ENCODE peak calls at places on chromosomes 12 and 14, in seven cellular contexts. One of them, this sample, is unnamed.

GRCh38 chr12:28936221-28936620 is 212.9 kb upstream of the FAR2 start:
- DNase-seq in fibroblast of mammary gland: no peak
- DNase-seq in body of pancreas: no peak
- DNase-seq in lower leg skin: no peak
- DNase-seq in astrocyte of the cerebellum: no peak
- DNase-seq in cardiac muscle cell: no peak
- DNase-seq in tibial artery: no peak
- DNase-seq in this sample: no peak

GRCh38 chr12:3281588-3282150 is 204.5 kb downstream of the TSPAN9 start:
- DNase-seq in fibroblast of mammary gland: no peak
- DNase-seq in body of pancreas: no peak
- DNase-seq in lower leg skin: no peak
- DNase-seq in astrocyte of the cerebellum: no peak
- DNase-seq in cardiac muscle cell: peak
- DNase-seq in tibial artery: no peak
- DNase-seq in this sample: no peak

GRCh38 chr12:52075409-52075724 is 4.1 kb upstream of the SMIM41 start:
- DNase-seq in fibroblast of mammary gland: no peak
- DNase-seq in body of pancreas: no peak
- DNase-seq in lower leg skin: no peak
- DNase-seq in astrocyte of the cerebellum: no peak
- DNase-seq in cardiac muscle cell: no peak
- DNase-seq in tibial artery: no peak
- DNase-seq in this sample: no peak

GRCh38 chr14:100429537-100429936 is 106.4 kb downstream of the SLC25A47 start:
- DNase-seq in fibroblast of mammary gland: no peak
- DNase-seq in body of pancreas: peak
- DNase-seq in lower leg skin: no peak
- DNase-seq in astrocyte of the cerebellum: no peak
- DNase-seq in cardiac muscle cell: no peak
- DNase-seq in tibial artery: no peak
- DNase-seq in this sample: no peak

GRCh38 chr12:57803317-57803893 is 15.1 kb downstream of the AVIL start:
- DNase-seq in fibroblast of mammary gland: peak
- DNase-seq in body of pancreas: peak
- DNase-seq in lower leg skin: no peak
- DNase-seq in astrocyte of the cerebellum: peak
- DNase-seq in cardiac muscle cell: peak
- DNase-seq in tibial artery: no peak
- DNase-seq in this sample: no peak

GRCh38 chr12:62767946-62768345 is 167.0 kb downstream of the PPM1H start:
- DNase-seq in fibroblast of mammary gland: no peak
- DNase-seq in body of pancreas: no peak
- DNase-seq in lower leg skin: no peak
- DNase-seq in astrocyte of the cerebellum: no peak
- DNase-seq in cardiac muscle cell: no peak
- DNase-seq in tibial artery: no peak
- DNase-seq in this sample: no peak

GRCh38 chr12:7995266-7995963 is 37.1 kb upstream of the FOXJ2 start:
- DNase-seq in fibroblast of mammary gland: peak
- DNase-seq in body of pancreas: peak
- DNase-seq in lower leg skin: peak
- DNase-seq in astrocyte of the cerebellum: peak
- DNase-seq in cardiac muscle cell: peak
- DNase-seq in tibial artery: peak
- DNase-seq in this sample: peak

GRCh38 chr12:130576286-130576933 is 139.7 kb downstream of the RIMBP2 start:
- DNase-seq in fibroblast of mammary gland: no peak
- DNase-seq in body of pancreas: no peak
- DNase-seq in lower leg skin: no peak
- DNase-seq in astrocyte of the cerebellum: no peak
- DNase-seq in cardiac muscle cell: no peak
- DNase-seq in tibial artery: no peak
- DNase-seq in this sample: no peak

GRCh38 chr12:11893998-11894397 is 176.7 kb upstream of the BCL2L14 start:
- DNase-seq in fibroblast of mammary gland: no peak
- DNase-seq in body of pancreas: no peak
- DNase-seq in lower leg skin: no peak
- DNase-seq in astrocyte of the cerebellum: no peak
- DNase-seq in cardiac muscle cell: no peak
- DNase-seq in tibial artery: no peak
- DNase-seq in this sample: no peak

GRCh38 chr12:31005944-31006361 is 67.7 kb upstream of the DDX11 start:
- DNase-seq in fibroblast of mammary gland: peak
- DNase-seq in body of pancreas: no peak
- DNase-seq in lower leg skin: no peak
- DNase-seq in astrocyte of the cerebellum: no peak
- DNase-seq in cardiac muscle cell: peak
- DNase-seq in tibial artery: no peak
- DNase-seq in this sample: no peak

GRCh38 chr14:78763746-78764145 is 593.6 kb downstream of the NRXN3 start:
- DNase-seq in fibroblast of mammary gland: no peak
- DNase-seq in body of pancreas: no peak
- DNase-seq in lower leg skin: no peak
- DNase-seq in astrocyte of the cerebellum: no peak
- DNase-seq in cardiac muscle cell: no peak
- DNase-seq in tibial artery: no peak
- DNase-seq in this sample: no peak

GRCh38 chr12:31797230-31797872 is 68.5 kb upstream of the AMN1 start:
- DNase-seq in fibroblast of mammary gland: no peak
- DNase-seq in body of pancreas: no peak
- DNase-seq in lower leg skin: no peak
- DNase-seq in astrocyte of the cerebellum: no peak
- DNase-seq in cardiac muscle cell: no peak
- DNase-seq in tibial artery: no peak
- DNase-seq in this sample: no peak

GRCh38 chr12:62737615-62738014 is 197.3 kb downstream of the PPM1H start:
- DNase-seq in fibroblast of mammary gland: no peak
- DNase-seq in body of pancreas: no peak
- DNase-seq in lower leg skin: no peak
- DNase-seq in astrocyte of the cerebellum: no peak
- DNase-seq in cardiac muscle cell: no peak
- DNase-seq in tibial artery: no peak
- DNase-seq in this sample: no peak

GRCh38 chr12:56488041-56488955 is at the start of gene GLS2:
- DNase-seq in fibroblast of mammary gland: peak
- DNase-seq in body of pancreas: peak
- DNase-seq in lower leg skin: peak
- DNase-seq in astrocyte of the cerebellum: peak
- DNase-seq in cardiac muscle cell: peak
- DNase-seq in tibial artery: peak
- DNase-seq in this sample: no peak
- H3K4me3 ChIP-seq in fibroblast of mammary gland: peak
- H3K4me3 ChIP-seq in body of pancreas: peak
- H3K4me3 ChIP-seq in lower leg skin: peak
- H3K4me3 ChIP-seq in astrocyte of the cerebellum: peak
- H3K4me3 ChIP-seq in cardiac muscle cell: peak
- H3K4me3 ChIP-seq in tibial artery: peak
- H3K4me3 ChIP-seq in this sample: no peak

GRCh38 chr12:645563-646071 is 17.6 kb downstream of the NINJ2 start:
- DNase-seq in fibroblast of mammary gland: peak
- DNase-seq in body of pancreas: peak
- DNase-seq in lower leg skin: peak
- DNase-seq in astrocyte of the cerebellum: no peak
- DNase-seq in cardiac muscle cell: peak
- DNase-seq in tibial artery: peak
- DNase-seq in this sample: no peak

GRCh38 chr12:644293-644639 is 19.0 kb downstream of the NINJ2 start:
- DNase-seq in fibroblast of mammary gland: no peak
- DNase-seq in body of pancreas: no peak
- DNase-seq in lower leg skin: no peak
- DNase-seq in astrocyte of the cerebellum: no peak
- DNase-seq in cardiac muscle cell: no peak
- DNase-seq in tibial artery: no peak
- DNase-seq in this sample: no peak

GRCh38 chr12:644818-645552 is 18.3 kb downstream of the NINJ2 start:
- DNase-seq in fibroblast of mammary gland: peak
- DNase-seq in body of pancreas: no peak
- DNase-seq in lower leg skin: no peak
- DNase-seq in astrocyte of the cerebellum: peak
- DNase-seq in cardiac muscle cell: peak
- DNase-seq in tibial artery: no peak
- DNase-seq in this sample: no peak

GRCh38 chr12:642633-643477 is 20.4 kb downstream of the NINJ2 start:
- DNase-seq in fibroblast of mammary gland: peak
- DNase-seq in body of pancreas: peak
- DNase-seq in lower leg skin: peak
- DNase-seq in astrocyte of the cerebellum: no peak
- DNase-seq in cardiac muscle cell: peak
- DNase-seq in tibial artery: peak
- DNase-seq in this sample: peak

DNA sequence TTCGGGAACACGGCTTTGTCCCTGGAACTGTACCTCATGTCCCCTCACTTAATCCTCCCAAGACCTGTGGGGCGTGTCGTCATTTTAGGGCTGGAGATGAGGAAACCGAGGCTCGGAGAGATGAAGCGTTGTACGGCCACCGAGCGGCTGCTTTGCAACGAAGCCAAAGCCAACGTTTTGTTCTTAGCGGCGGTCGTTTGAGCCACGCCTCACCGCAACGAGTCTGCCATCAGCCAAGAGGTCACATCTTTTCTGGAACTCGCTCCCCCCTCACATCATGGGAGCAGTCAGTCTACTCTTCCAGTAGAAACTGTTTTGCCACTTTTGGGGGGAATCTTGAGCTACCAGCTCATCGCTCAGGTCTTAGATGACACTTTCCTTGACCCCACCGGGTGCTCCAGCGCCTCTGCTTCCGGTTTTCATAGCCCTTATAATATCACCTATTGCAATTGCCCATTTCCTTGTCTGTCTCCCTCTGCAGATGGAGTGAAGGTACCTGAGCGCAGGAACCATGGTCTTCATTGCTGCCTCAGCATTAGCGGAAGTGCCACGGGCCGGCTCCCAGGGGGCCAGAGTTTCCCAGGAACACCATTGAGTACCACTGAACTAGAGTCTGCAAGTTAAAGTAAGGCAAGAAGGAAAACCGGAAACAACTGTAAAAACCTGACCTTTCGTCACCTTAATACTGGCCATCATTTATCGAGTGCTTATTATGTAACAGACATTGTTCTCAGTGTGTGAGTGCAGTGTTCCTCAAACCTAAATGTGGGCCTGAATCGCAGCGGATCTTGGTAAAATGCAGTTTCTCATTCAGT is 19.6 kb downstream of the NINJ2 start:
- DNase-seq in fibroblast of mammary gland: peak
- DNase-seq in body of pancreas: no peak
- DNase-seq in lower leg skin: no peak
- DNase-seq in astrocyte of the cerebellum: no peak
- DNase-seq in cardiac muscle cell: peak
- DNase-seq in tibial artery: peak
- DNase-seq in this sample: no peak
- H3K4me3 ChIP-seq in fibroblast of mammary gland: peak
- H3K4me3 ChIP-seq in body of pancreas: peak
- H3K4me3 ChIP-seq in lower leg skin: peak
- H3K4me3 ChIP-seq in astrocyte of the cerebellum: peak
- H3K4me3 ChIP-seq in cardiac muscle cell: peak
- H3K4me3 ChIP-seq in tibial artery: peak
- H3K4me3 ChIP-seq in this sample: peak

DNA sequence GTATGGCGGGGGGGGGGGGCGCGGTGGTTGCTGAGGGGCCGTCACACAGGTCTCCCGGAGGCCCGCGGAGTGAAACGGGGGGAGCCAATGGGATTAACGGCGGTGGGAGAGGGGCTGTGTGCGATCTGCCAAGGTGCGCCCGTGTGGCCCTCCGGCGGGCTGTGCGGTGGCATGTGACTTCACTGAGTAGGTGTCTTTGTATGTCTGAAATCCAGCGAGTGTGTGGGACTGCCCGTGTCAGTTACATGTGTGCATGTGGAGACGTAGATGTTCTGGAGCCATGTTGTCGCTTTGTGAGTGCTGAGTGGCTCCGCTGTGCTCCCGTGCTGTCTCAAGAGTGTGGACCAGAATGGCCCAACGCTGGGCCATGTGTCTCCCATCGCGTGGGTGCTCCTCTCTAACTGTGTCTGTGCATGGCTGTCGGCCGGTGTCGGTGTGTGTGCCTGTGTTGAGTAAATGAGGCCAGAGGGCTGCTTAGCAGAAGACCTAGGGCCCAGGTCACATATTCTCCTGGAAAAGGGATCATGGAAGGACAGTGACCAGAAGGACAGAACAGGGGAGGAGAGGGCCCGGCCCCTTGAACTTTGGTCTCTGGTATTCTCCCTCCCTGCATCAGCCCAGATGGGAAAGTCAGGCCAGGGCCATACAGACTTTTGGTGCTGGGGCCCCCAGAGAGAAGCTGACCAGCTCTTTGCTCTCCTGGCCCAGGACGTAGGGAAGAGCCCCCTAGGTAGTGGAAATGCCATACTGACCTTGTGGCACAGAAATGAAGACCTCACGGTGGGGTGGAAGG is 1.6 kb downstream of the PTMS start:
- DNase-seq in fibroblast of mammary gland: no peak
- DNase-seq in body of pancreas: peak
- DNase-seq in lower leg skin: no peak
- DNase-seq in astrocyte of the cerebellum: no peak
- DNase-seq in cardiac muscle cell: peak
- DNase-seq in tibial artery: no peak
- DNase-seq in this sample: no peak
- H3K4me3 ChIP-seq in fibroblast of mammary gland: peak
- H3K4me3 ChIP-seq in body of pancreas: peak
- H3K4me3 ChIP-seq in lower leg skin: peak
- H3K4me3 ChIP-seq in astrocyte of the cerebellum: peak
- H3K4me3 ChIP-seq in cardiac muscle cell: peak
- H3K4me3 ChIP-seq in tibial artery: peak
- H3K4me3 ChIP-seq in this sample: no peak

GRCh38 chr12:123532808-123533649 is 490 bp downstream of the RILPL1 start:
- DNase-seq in fibroblast of mammary gland: peak
- DNase-seq in body of pancreas: peak
- DNase-seq in lower leg skin: no peak
- DNase-seq in astrocyte of the cerebellum: no peak
- DNase-seq in cardiac muscle cell: peak
- DNase-seq in tibial artery: peak
- DNase-seq in this sample: no peak

GRCh38 chr12:123531091-123531490 is 2.4 kb downstream of the RILPL1 start:
- DNase-seq in fibroblast of mammary gland: no peak
- DNase-seq in body of pancreas: peak
- DNase-seq in lower leg skin: no peak
- DNase-seq in astrocyte of the cerebellum: no peak
- DNase-seq in cardiac muscle cell: no peak
- DNase-seq in tibial artery: peak
- DNase-seq in this sample: no peak

GRCh38 chr12:123530683-123531082 is 2.8 kb downstream of the RILPL1 start:
- DNase-seq in fibroblast of mammary gland: no peak
- DNase-seq in body of pancreas: no peak
- DNase-seq in lower leg skin: no peak
- DNase-seq in astrocyte of the cerebellum: no peak
- DNase-seq in cardiac muscle cell: no peak
- DNase-seq in tibial artery: no peak
- DNase-seq in this sample: no peak

GRCh38 chr12:123533672-123534643 is at the start of gene RILPL1:
- DNase-seq in fibroblast of mammary gland: peak
- DNase-seq in body of pancreas: peak
- DNase-seq in lower leg skin: peak
- DNase-seq in astrocyte of the cerebellum: no peak
- DNase-seq in cardiac muscle cell: peak
- DNase-seq in tibial artery: peak
- DNase-seq in this sample: no peak

DNA sequence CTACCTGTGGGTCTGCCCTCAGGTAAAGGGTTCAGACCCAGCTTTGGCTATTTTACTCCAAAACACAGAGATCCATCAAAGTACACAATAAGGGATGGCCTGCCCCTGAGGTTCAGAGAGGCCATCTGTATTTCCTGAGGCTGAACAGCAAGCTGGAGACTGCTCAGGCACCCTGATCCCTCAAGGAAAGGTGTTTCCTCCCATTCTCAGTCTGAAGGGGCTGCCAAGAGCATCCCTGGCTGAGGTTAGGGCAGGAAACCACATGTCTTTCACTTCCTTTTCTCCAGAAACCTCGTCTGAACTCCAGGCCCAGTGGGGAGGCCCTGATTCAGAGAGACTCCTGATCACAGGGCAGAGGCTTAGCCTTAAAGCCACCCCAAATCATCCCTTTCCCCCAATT is 1.5 kb downstream of the RILPL1 start:
- DNase-seq in fibroblast of mammary gland: peak
- DNase-seq in body of pancreas: peak
- DNase-seq in lower leg skin: no peak
- DNase-seq in astrocyte of the cerebellum: peak
- DNase-seq in cardiac muscle cell: peak
- DNase-seq in tibial artery: peak
- DNase-seq in this sample: peak
- H3K4me3 ChIP-seq in fibroblast of mammary gland: peak
- H3K4me3 ChIP-seq in body of pancreas: no peak
- H3K4me3 ChIP-seq in lower leg skin: no peak
- H3K4me3 ChIP-seq in astrocyte of the cerebellum: peak
- H3K4me3 ChIP-seq in cardiac muscle cell: no peak
- H3K4me3 ChIP-seq in tibial artery: peak
- H3K4me3 ChIP-seq in this sample: no peak

This sample was measured in Jurkat, Clone E6-1.